ENCODE peak calls at places on chromosomes 2 and 18, in seven cellular contexts. K, Z, O, F, X, I and U are unnamed samples.

GRCh38 chr2:64863097-64863820 is 125.9 kb upstream of the SLC1A4 start:
- DNase-seq in K (no peak), Z (no peak), O (no peak), F (no peak), X (no peak), I (no peak), U (peak; percentile 58)

GRCh38 chr2:229519655-229520054 is 194.7 kb downstream of the DNER start:
- DNase-seq in K (no peak), Z (no peak), O (no peak), F (peak; percentile 7), X (no peak), I (no peak), U (peak; percentile 52)

GRCh38 chr2:54432181-54433020 is 23.7 kb upstream of the SPTBN1 start:
- DNase-seq in K (no peak), Z (no peak), O (no peak), F (no peak), X (no peak), I (no peak), U (no peak)

GRCh38 chr2:181058378-181059269 is 78.2 kb downstream of the UBE2E3 start:
- DNase-seq in K (no peak), Z (peak; percentile 41), O (no peak), F (peak; percentile 66), X (no peak), I (peak; percentile 21), U (peak; percentile 67)

GRCh38 chr2:86787701-86788100 is 3.0 kb downstream of the CD8A start:
- DNase-seq in K (no peak), Z (no peak), O (no peak), F (no peak), X (no peak), I (no peak), U (peak; percentile 57)

GRCh38 chr2:84793641-84794040 is 87.2 kb downstream of the TRABD2A start:
- DNase-seq in K (no peak), Z (no peak), O (no peak), F (no peak), X (no peak), I (no peak), U (no peak)

GRCh38 chr18:57062178-57062577 is 84.7 kb upstream of the BOD1L2 start:
- DNase-seq in K (no peak), Z (no peak), O (no peak), F (no peak), X (no peak), I (no peak), U (no peak)

GRCh38 chr2:64250751-64251405 is 106.7 kb upstream of the PELI1 start:
- DNase-seq in K (no peak), Z (no peak), O (no peak), F (no peak), X (no peak), I (no peak), U (no peak)

GRCh38 chr18:22539045-22539444 is 121.3 kb upstream of the CTAGE1 start:
- DNase-seq in K (no peak), Z (no peak), O (peak; percentile 69), F (no peak), X (no peak), I (no peak), U (no peak)

GRCh38 chr18:68803371-68803770 is 5.5 kb downstream of the CCDC102B start:
- DNase-seq in K (peak; percentile 95), Z (no peak), O (no peak), F (no peak), X (no peak), I (no peak), U (no peak)

GRCh38 chr2:207330912-207331311 is 165.2 kb upstream of the KLF7 start:
- DNase-seq in K (peak; percentile 88), Z (no peak), O (no peak), F (peak; percentile 98), X (no peak), I (no peak), U (no peak)

GRCh38 chr2:101175991-101176390 is 24.8 kb upstream of the TBC1D8 start:
- DNase-seq in K (no peak), Z (no peak), O (no peak), F (no peak), X (no peak), I (no peak), U (no peak)

GRCh38 chr2:85952196-85952734 is 63.5 kb upstream of the ST3GAL5 start:
- DNase-seq in K (no peak), Z (no peak), O (no peak), F (no peak), X (no peak), I (no peak), U (no peak)

GRCh38 chr18:57439617-57439975 is 4.4 kb downstream of the ONECUT2 start:
- DNase-seq in K (no peak), Z (no peak), O (no peak), F (no peak), X (no peak), I (no peak), U (no peak)

GRCh38 chr18:54466248-54467005 is 108.7 kb downstream of the C18orf54 start:
- DNase-seq in K (no peak), Z (no peak), O (no peak), F (no peak), X (no peak), I (no peak), U (no peak)